ENCODE peak calls at places on chromosome 16, in six cellular contexts. One of them, this sample, is unnamed.

GRCh38 chr16:8848939-8849391 is 19.8 kb downstream of the CARHSP1 start:
- DNase-seq in A549: peak
- DNase-seq in K562: no peak
- DNase-seq in endothelial cell of umbilical vein: no peak
- DNase-seq in GM12878: no peak
- DNase-seq in HepG2: no peak
- DNase-seq in this sample: peak

GRCh38 chr16:49464877-49465504 is 91.4 kb downstream of the C16orf78 start:
- DNase-seq in A549: no peak
- DNase-seq in K562: peak
- DNase-seq in endothelial cell of umbilical vein: no peak
- DNase-seq in GM12878: no peak
- DNase-seq in HepG2: no peak
- DNase-seq in this sample: no peak

GRCh38 chr16:17306745-17307144 is 164.0 kb downstream of the XYLT1 start:
- DNase-seq in A549: no peak
- DNase-seq in K562: no peak
- DNase-seq in endothelial cell of umbilical vein: no peak
- DNase-seq in GM12878: no peak
- DNase-seq in HepG2: no peak
- DNase-seq in this sample: no peak

GRCh38 chr16:49832177-49832576 is 23.7 kb downstream of the ZNF423 start:
- DNase-seq in A549: no peak
- DNase-seq in K562: no peak
- DNase-seq in endothelial cell of umbilical vein: no peak
- DNase-seq in GM12878: no peak
- DNase-seq in HepG2: no peak
- DNase-seq in this sample: no peak

GRCh38 chr16:53872248-53873221 is 168.6 kb downstream of the FTO start:
- DNase-seq in A549: no peak
- DNase-seq in K562: no peak
- DNase-seq in endothelial cell of umbilical vein: no peak
- DNase-seq in GM12878: no peak
- DNase-seq in HepG2: no peak
- DNase-seq in this sample: no peak

GRCh38 chr16:69613283-69614154 is 47.8 kb downstream of the NFAT5 start:
- DNase-seq in A549: no peak
- DNase-seq in K562: peak
- DNase-seq in endothelial cell of umbilical vein: no peak
- DNase-seq in GM12878: peak
- DNase-seq in HepG2: peak
- DNase-seq in this sample: peak

GRCh38 chr16:14600164-14600563 is 29.9 kb downstream of the PARN start:
- DNase-seq in A549: peak
- DNase-seq in K562: peak
- DNase-seq in endothelial cell of umbilical vein: peak
- DNase-seq in GM12878: no peak
- DNase-seq in HepG2: peak
- DNase-seq in this sample: peak

GRCh38 chr16:69131167-69131748 is 1.1 kb downstream of the CHTF8 start:
- DNase-seq in A549: peak
- DNase-seq in K562: peak
- DNase-seq in endothelial cell of umbilical vein: peak
- DNase-seq in GM12878: no peak
- DNase-seq in HepG2: no peak
- DNase-seq in this sample: peak

GRCh38 chr16:30837904-30838303 is 50.9 kb upstream of the ZNF629 start:
- DNase-seq in A549: no peak
- DNase-seq in K562: no peak
- DNase-seq in endothelial cell of umbilical vein: no peak
- DNase-seq in GM12878: no peak
- DNase-seq in HepG2: no peak
- DNase-seq in this sample: no peak

GRCh38 chr16:1395444-1396074 is 18.9 kb downstream of the UNKL start:
- DNase-seq in A549: no peak
- DNase-seq in K562: no peak
- DNase-seq in endothelial cell of umbilical vein: no peak
- DNase-seq in GM12878: no peak
- DNase-seq in HepG2: no peak
- DNase-seq in this sample: no peak

GRCh38 chr16:855471-855870 is 54.9 kb upstream of the GNG13 start:
- DNase-seq in A549: no peak
- DNase-seq in K562: no peak
- DNase-seq in endothelial cell of umbilical vein: no peak
- DNase-seq in GM12878: no peak
- DNase-seq in HepG2: no peak
- DNase-seq in this sample: no peak

GRCh38 chr16:68645494-68646388 is 631 bp downstream of the CDH3 start:
- DNase-seq in A549: no peak
- DNase-seq in K562: no peak
- DNase-seq in endothelial cell of umbilical vein: no peak
- DNase-seq in GM12878: no peak
- DNase-seq in HepG2: no peak
- DNase-seq in this sample: no peak

GRCh38 chr16:89476379-89476778 is 14.0 kb downstream of the ANKRD11 start:
- DNase-seq in A549: no peak
- DNase-seq in K562: no peak
- DNase-seq in endothelial cell of umbilical vein: no peak
- DNase-seq in GM12878: no peak
- DNase-seq in HepG2: no peak
- DNase-seq in this sample: no peak

GRCh38 chr16:77191259-77191969 is 424 bp downstream of the MON1B start:
- DNase-seq in A549: no peak
- DNase-seq in K562: peak
- DNase-seq in endothelial cell of umbilical vein: no peak
- DNase-seq in GM12878: no peak
- DNase-seq in HepG2: no peak
- DNase-seq in this sample: peak

GRCh38 chr16:83579431-83579830 is 228.3 kb upstream of the HSBP1 start:
- DNase-seq in A549: no peak
- DNase-seq in K562: no peak
- DNase-seq in endothelial cell of umbilical vein: no peak
- DNase-seq in GM12878: no peak
- DNase-seq in HepG2: no peak
- DNase-seq in this sample: no peak

GRCh38 chr16:14510939-14511797 is 118.9 kb downstream of the PARN start:
- DNase-seq in A549: no peak
- DNase-seq in K562: no peak
- DNase-seq in endothelial cell of umbilical vein: no peak
- DNase-seq in GM12878: no peak
- DNase-seq in HepG2: peak
- DNase-seq in this sample: no peak

GRCh38 chr16:17548825-17549224 is 78.1 kb upstream of the XYLT1 start:
- DNase-seq in A549: no peak
- DNase-seq in K562: no peak
- DNase-seq in endothelial cell of umbilical vein: no peak
- DNase-seq in GM12878: no peak
- DNase-seq in HepG2: no peak
- DNase-seq in this sample: no peak

GRCh38 chr16:1098266-1098991 is 2.4 kb upstream of the C1QTNF8 start:
- DNase-seq in A549: no peak
- DNase-seq in K562: no peak
- DNase-seq in endothelial cell of umbilical vein: no peak
- DNase-seq in GM12878: no peak
- DNase-seq in HepG2: no peak
- DNase-seq in this sample: no peak

GRCh38 chr16:88282221-88283041 is 100.3 kb upstream of the ZNF469 start:
- DNase-seq in A549: no peak
- DNase-seq in K562: no peak
- DNase-seq in endothelial cell of umbilical vein: no peak
- DNase-seq in GM12878: no peak
- DNase-seq in HepG2: no peak
- DNase-seq in this sample: peak

GRCh38 chr16:9040766-9041430 is 50.5 kb upstream of the HAPSTR1 start:
- DNase-seq in A549: no peak
- DNase-seq in K562: no peak
- DNase-seq in endothelial cell of umbilical vein: no peak
- DNase-seq in GM12878: no peak
- DNase-seq in HepG2: no peak
- DNase-seq in this sample: no peak

GRCh38 chr16:30052671-30053372 is 12.7 kb upstream of the ALDOA start:
- DNase-seq in A549: peak
- DNase-seq in K562: peak
- DNase-seq in endothelial cell of umbilical vein: peak
- DNase-seq in GM12878: peak
- DNase-seq in HepG2: peak
- DNase-seq in this sample: peak

GRCh38 chr16:31451681-31452351 is 7.5 kb upstream of the ARMC5 start:
- DNase-seq in A549: peak
- DNase-seq in K562: peak
- DNase-seq in endothelial cell of umbilical vein: peak
- DNase-seq in GM12878: no peak
- DNase-seq in HepG2: peak
- DNase-seq in this sample: peak

GRCh38 chr16:48864055-48864454 is 254.1 kb upstream of the N4BP1 start:
- DNase-seq in A549: no peak
- DNase-seq in K562: no peak
- DNase-seq in endothelial cell of umbilical vein: no peak
- DNase-seq in GM12878: no peak
- DNase-seq in HepG2: no peak
- DNase-seq in this sample: no peak

GRCh38 chr16:86321491-86321890 is 188.8 kb upstream of the FOXF1 start:
- DNase-seq in A549: no peak
- DNase-seq in K562: no peak
- DNase-seq in endothelial cell of umbilical vein: no peak
- DNase-seq in GM12878: no peak
- DNase-seq in HepG2: no peak
- DNase-seq in this sample: no peak

GRCh38 chr16:4633910-4634635 is 9.4 kb downstream of the MGRN1 start:
- DNase-seq in A549: no peak
- DNase-seq in K562: no peak
- DNase-seq in endothelial cell of umbilical vein: no peak
- DNase-seq in GM12878: no peak
- DNase-seq in HepG2: no peak
- DNase-seq in this sample: no peak

GRCh38 chr16:71622088-71622487 is 3.9 kb upstream of the MARVELD3 start:
- DNase-seq in A549: no peak
- DNase-seq in K562: no peak
- DNase-seq in endothelial cell of umbilical vein: no peak
- DNase-seq in GM12878: no peak
- DNase-seq in HepG2: no peak
- DNase-seq in this sample: no peak

GRCh38 chr16:84585886-84586285 is 32.0 kb downstream of the COTL1 start:
- DNase-seq in A549: peak
- DNase-seq in K562: peak
- DNase-seq in endothelial cell of umbilical vein: no peak
- DNase-seq in GM12878: no peak
- DNase-seq in HepG2: no peak
- DNase-seq in this sample: no peak

GRCh38 chr16:26605872-26606271 is 460.9 kb upstream of the C16orf82 start:
- DNase-seq in A549: no peak
- DNase-seq in K562: no peak
- DNase-seq in endothelial cell of umbilical vein: no peak
- DNase-seq in GM12878: no peak
- DNase-seq in HepG2: no peak
- DNase-seq in this sample: no peak

GRCh38 chr16:51896013-51896412 is 650.9 kb downstream of the TOX3 start:
- DNase-seq in A549: no peak
- DNase-seq in K562: no peak
- DNase-seq in endothelial cell of umbilical vein: no peak
- DNase-seq in GM12878: no peak
- DNase-seq in HepG2: no peak
- DNase-seq in this sample: no peak

GRCh38 chr16:18841833-18842525 is 40.6 kb upstream of the ARL6IP1 start:
- DNase-seq in A549: no peak
- DNase-seq in K562: no peak
- DNase-seq in endothelial cell of umbilical vein: no peak
- DNase-seq in GM12878: no peak
- DNase-seq in HepG2: no peak
- DNase-seq in this sample: no peak

GRCh38 chr16:22220714-22221113 is 14.6 kb downstream of the EEF2K start:
- DNase-seq in A549: no peak
- DNase-seq in K562: no peak
- DNase-seq in endothelial cell of umbilical vein: no peak
- DNase-seq in GM12878: no peak
- DNase-seq in HepG2: no peak
- DNase-seq in this sample: no peak

GRCh38 chr16:50879873-50880695 is 138.2 kb downstream of the CYLD start:
- DNase-seq in A549: no peak
- DNase-seq in K562: no peak
- DNase-seq in endothelial cell of umbilical vein: no peak
- DNase-seq in GM12878: no peak
- DNase-seq in HepG2: no peak
- DNase-seq in this sample: peak
- TF ChIP-seq MYC in A549: no peak
- TF ChIP-seq MYC in K562: no peak
- TF ChIP-seq MYC in endothelial cell of umbilical vein: no peak
- TF ChIP-seq MYC in GM12878: no peak
- TF ChIP-seq MYC in HepG2: no peak
- TF ChIP-seq MYC in this sample: no peak

GRCh38 chr16:66036162-66036561 is 330.3 kb upstream of the CDH5 start:
- DNase-seq in A549: no peak
- DNase-seq in K562: no peak
- DNase-seq in endothelial cell of umbilical vein: no peak
- DNase-seq in GM12878: no peak
- DNase-seq in HepG2: peak
- DNase-seq in this sample: no peak
- TF ChIP-seq CTCF in A549: no peak
- TF ChIP-seq CTCF in K562: no peak
- TF ChIP-seq CTCF in endothelial cell of umbilical vein: no peak
- TF ChIP-seq CTCF in GM12878: no peak
- TF ChIP-seq CTCF in HepG2: no peak
- TF ChIP-seq CTCF in this sample: no peak

GRCh38 chr16:25011891-25012499 is 3.2 kb downstream of the ARHGAP17 start:
- DNase-seq in A549: no peak
- DNase-seq in K562: no peak
- DNase-seq in endothelial cell of umbilical vein: no peak
- DNase-seq in GM12878: no peak
- DNase-seq in HepG2: no peak
- DNase-seq in this sample: no peak
- H3K4me3 ChIP-seq in A549: peak
- H3K4me3 ChIP-seq in K562: no peak
- H3K4me3 ChIP-seq in endothelial cell of umbilical vein: no peak
- H3K4me3 ChIP-seq in GM12878: peak
- H3K4me3 ChIP-seq in HepG2: no peak
- H3K4me3 ChIP-seq in this sample: no peak

DNA sequence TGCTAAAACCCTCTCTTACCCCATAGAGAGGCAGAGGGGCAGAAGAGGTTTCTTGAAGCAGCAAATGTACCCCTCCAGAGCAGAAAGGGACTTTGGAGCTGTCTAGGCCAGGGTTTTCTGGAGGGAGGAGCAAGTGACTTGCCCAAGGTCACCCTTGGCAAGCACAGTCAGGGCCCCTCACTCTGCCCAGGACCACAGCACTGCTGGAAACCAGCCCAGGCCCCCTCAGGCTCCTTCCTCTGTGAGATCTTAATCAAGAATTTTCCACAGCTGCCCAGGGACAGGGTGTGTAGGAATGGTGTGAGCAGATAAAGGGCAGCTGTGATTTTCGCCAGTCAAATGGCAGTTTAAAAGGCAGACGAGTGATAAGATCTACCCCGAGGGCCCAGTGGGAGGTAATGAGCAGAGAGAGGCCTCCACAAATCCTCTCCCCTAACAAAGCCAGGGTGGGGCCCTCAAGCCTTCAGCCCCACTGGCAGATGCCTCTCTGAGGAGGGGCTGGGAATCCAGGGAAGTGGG is 3.9 kb upstream of the SLC12A3 start:
- DNase-seq in A549: no peak
- DNase-seq in K562: no peak
- DNase-seq in endothelial cell of umbilical vein: peak
- DNase-seq in GM12878: no peak
- DNase-seq in HepG2: peak
- DNase-seq in this sample: peak
- TF ChIP-seq MYC in A549: no peak
- TF ChIP-seq MYC in K562: no peak
- TF ChIP-seq MYC in endothelial cell of umbilical vein: no peak
- TF ChIP-seq MYC in GM12878: no peak
- TF ChIP-seq MYC in HepG2: no peak
- TF ChIP-seq MYC in this sample: no peak

GRCh38 chr16:80974649-80975376 is 31.9 kb downstream of the CMC2 start:
- DNase-seq in A549: no peak
- DNase-seq in K562: no peak
- DNase-seq in endothelial cell of umbilical vein: peak
- DNase-seq in GM12878: no peak
- DNase-seq in HepG2: no peak
- DNase-seq in this sample: no peak
- TF ChIP-seq CTCF in A549: peak
- TF ChIP-seq CTCF in K562: peak
- TF ChIP-seq CTCF in endothelial cell of umbilical vein: peak
- TF ChIP-seq CTCF in GM12878: peak
- TF ChIP-seq CTCF in HepG2: peak
- TF ChIP-seq CTCF in this sample: peak